ENCODE peak calls at places on chromosomes 13 and 19, in seven cellular contexts. A is activated effector memory CD4-positive, alpha-beta T cell treated with Interleukin-2 at 50 U/mL for 16 hours; W is caudate nucleus; V is cardiac muscle cell; Z is tibial nerve; D is BJ; F is left ventricle myocardium superior. J is an unnamed sample.

GRCh38 chr13:110471833-110472162 is 89.7 kb downstream of the RAB20 start:
- DNase-seq in A (no peak), W (peak; percentile 12), V (no peak), Z (peak; percentile 53), D (no peak), F (no peak), J (no peak)

GRCh38 chr19:17952041-17952976 is 14.6 kb upstream of the KCNN1 start:
- DNase-seq in A (no peak), W (no peak), V (peak; percentile 65), Z (no peak), D (no peak), F (no peak), J (no peak)

GRCh38 chr19:14368011-14368513 is 13.2 kb upstream of the ADGRE5 start:
- DNase-seq in A (no peak), W (no peak), V (no peak), Z (no peak), D (no peak), F (no peak), J (no peak)

GRCh38 chr13:43911871-43912270 is 32.2 kb downstream of the LACC1 start:
- DNase-seq in A (no peak), W (no peak), V (no peak), Z (no peak), D (no peak), F (no peak), J (no peak)

GRCh38 chr13:97249093-97249787 is 27.1 kb downstream of the MBNL2 start:
- DNase-seq in A (no peak), W (no peak), V (no peak), Z (no peak), D (no peak), F (no peak), J (no peak)

GRCh38 chr19:35641515-35642151 is at the start of gene ETV2:
- DNase-seq in A (no peak), W (no peak), V (peak; percentile 24), Z (no peak), D (no peak), F (peak; percentile 52), J (no peak)

GRCh38 chr19:55341191-55342043 is 1.7 kb downstream of the KMT5C start:
- DNase-seq in A (peak; percentile 15), W (peak; percentile 36), V (peak; percentile 78), Z (peak; percentile 39), D (no peak), F (peak; percentile 83), J (peak; percentile 51)

GRCh38 chr19:12720851-12721655 is 2.7 kb downstream of the TNPO2 start:
- DNase-seq in A (peak; percentile 14), W (no peak), V (peak; percentile 8), Z (no peak), D (no peak), F (peak; percentile 59), J (no peak)

GRCh38 chr13:113122571-113123225 is at the start of gene F10:
- DNase-seq in A (no peak), W (no peak), V (peak; percentile 52), Z (peak; percentile 61), D (peak; percentile 34), F (peak; percentile 80), J (no peak)

GRCh38 chr13:99883805-99884204 is 87.8 kb downstream of the ZIC5 start:
- DNase-seq in A (no peak), W (no peak), V (no peak), Z (no peak), D (no peak), F (no peak), J (no peak)

GRCh38 chr19:19107663-19108062 is 30.6 kb downstream of the TMEM161A start:
- DNase-seq in A (no peak), W (no peak), V (no peak), Z (no peak), D (no peak), F (no peak), J (no peak)

GRCh38 chr19:58022283-58022660 is 11.6 kb upstream of the ZSCAN1 start:
- DNase-seq in A (no peak), W (no peak), V (no peak), Z (no peak), D (no peak), F (no peak), J (no peak)

GRCh38 chr19:42252365-42253244 is 2.3 kb downstream of the ERF start:
- DNase-seq in A (no peak), W (peak; percentile 79), V (peak; percentile 71), Z (no peak), D (no peak), F (peak; percentile 66), J (no peak)

GRCh38 chr19:14686411-14686810 is 3.4 kb upstream of the ZNF333 start:
- DNase-seq in A (no peak), W (no peak), V (peak; percentile 1), Z (no peak), D (no peak), F (no peak), J (no peak)

GRCh38 chr19:2703691-2704216 is 1.3 kb upstream of the GNG7 start:
- DNase-seq in A (no peak), W (no peak), V (no peak), Z (no peak), D (no peak), F (no peak), J (no peak)

J was measured in NCI-H2107.